ENCODE peak calls at places on chromosomes 16 and 17, in five cellular contexts. Y is CD14-positive monocyte, L is GM10248, X is kidney, S is fibroblast of the aortic adventitia. T is an unnamed sample.

GRCh38 chr17:77601054-77601979 is 357.2 kb upstream of the TNRC6C start:
- DNase-seq in X (peak; percentile 89), S (no peak), Y (no peak), L (no peak), T (peak; percentile 7)

GRCh38 chr17:49450735-49451134 is 36.1 kb upstream of the PHB1 start:
- DNase-seq in L (no peak), X (no peak), S (peak; percentile 4), Y (no peak), T (no peak)

GRCh38 chr17:5651348-5651747 is 67.0 kb upstream of the NLRP1 start:
- DNase-seq in Y (no peak), S (no peak), L (no peak), X (no peak), T (no peak)

GRCh38 chr16:75197522-75198134 is 9.3 kb downstream of the CTRB2 start:
- DNase-seq in Y (no peak), L (no peak), X (no peak), S (no peak), T (no peak)

GRCh38 chr17:3668279-3669084 is at the start of the genes EMC6 and TAX1BP3:
- DNase-seq in S (peak; percentile 98), X (peak; percentile 100), L (peak; percentile 100), Y (peak; percentile 98), T (peak; percentile 100)

GRCh38 chr17:14211778-14212177 is 24.9 kb downstream of the CDRT15 start:
- DNase-seq in X (peak; percentile 76), Y (no peak), S (no peak), L (peak; percentile 47), T (peak; percentile 55)

GRCh38 chr16:30698816-30699614 is at the start of gene SRCAP:
- DNase-seq in S (peak; percentile 72), X (peak; percentile 96), Y (peak; percentile 84), L (peak; percentile 92), T (peak; percentile 74)

GRCh38 chr17:79977711-79978544 is 57.7 kb downstream of the TBC1D16 start:
- DNase-seq in L (no peak), S (no peak), X (peak; percentile 82), Y (no peak), T (no peak)

GRCh38 chr17:78266771-78267170 is 35.3 kb downstream of the TMEM235 start:
- DNase-seq in X (no peak), L (no peak), Y (no peak), S (no peak), T (no peak)

GRCh38 chr16:86285421-86285820 is 224.9 kb upstream of the FOXF1 start:
- DNase-seq in X (no peak), S (no peak), L (no peak), Y (no peak), T (no peak)

GRCh38 chr17:8057691-8058114 is 18.8 kb downstream of the ALOX15B start:
- DNase-seq in S (peak; percentile 84), Y (no peak), L (peak; percentile 79), X (peak; percentile 49), T (peak; percentile 31)

GRCh38 chr16:17149904-17150483 is 320.8 kb downstream of the XYLT1 start:
- DNase-seq in X (no peak), Y (no peak), S (peak; percentile 5), L (no peak), T (no peak)

GRCh38 chr17:82489117-82489516 is 30.4 kb upstream of the FOXK2 start:
- DNase-seq in S (peak; percentile 77), L (no peak), Y (no peak), X (no peak), T (no peak)

GRCh38 chr17:21376835-21377690 is 906 bp downstream of the KCNJ12 start:
- DNase-seq in L (no peak), X (no peak), Y (no peak), S (peak; percentile 50), T (no peak)

GRCh38 chr17:40362696-40363479 is 1.6 kb downstream of the GJD3 start:
- DNase-seq in X (peak; percentile 93), Y (peak; percentile 84), L (peak; percentile 92), S (peak; percentile 61), T (peak; percentile 61)

GRCh38 chr16:69276143-69277115 is 34.7 kb upstream of the VPS4A start:
- DNase-seq in X (no peak), Y (no peak), L (no peak), S (peak; percentile 98), T (no peak)

GRCh38 chr16:24015923-24016322 is 180.1 kb downstream of the PRKCB start:
- DNase-seq in X (no peak), S (no peak), Y (no peak), L (no peak), T (no peak)

GRCh38 chr17:37609170-37610040 is at the start of gene SYNRG:
- DNase-seq in X (peak; percentile 98), S (peak; percentile 95), L (peak; percentile 100), Y (peak; percentile 94), T (peak; percentile 98)
- TF ChIP-seq CTCF in X (peak; percentile 55), S (peak; percentile 51), L (peak; percentile 31), Y (peak; percentile 23), T (peak; percentile 53)

GRCh38 chr16:8533509-8533908 is 56.8 kb downstream of the TMEM114 start:
- DNase-seq in S (no peak), Y (no peak), L (no peak), X (no peak), T (no peak)

GRCh38 chr16:8543258-8543657 is 47.1 kb downstream of the TMEM114 start:
- DNase-seq in X (no peak), Y (no peak), S (no peak), L (no peak), T (no peak)

GRCh38 chr16:8541868-8542267 is 48.4 kb downstream of the TMEM114 start:
- DNase-seq in L (no peak), X (no peak), Y (no peak), S (no peak), T (no peak)

GRCh38 chr16:8537691-8538342 is 52.5 kb downstream of the TMEM114 start:
- DNase-seq in L (no peak), X (no peak), Y (no peak), S (no peak), T (no peak)
- TF ChIP-seq CTCF in L (no peak), X (no peak), Y (no peak), S (no peak), T (no peak)

DNA sequence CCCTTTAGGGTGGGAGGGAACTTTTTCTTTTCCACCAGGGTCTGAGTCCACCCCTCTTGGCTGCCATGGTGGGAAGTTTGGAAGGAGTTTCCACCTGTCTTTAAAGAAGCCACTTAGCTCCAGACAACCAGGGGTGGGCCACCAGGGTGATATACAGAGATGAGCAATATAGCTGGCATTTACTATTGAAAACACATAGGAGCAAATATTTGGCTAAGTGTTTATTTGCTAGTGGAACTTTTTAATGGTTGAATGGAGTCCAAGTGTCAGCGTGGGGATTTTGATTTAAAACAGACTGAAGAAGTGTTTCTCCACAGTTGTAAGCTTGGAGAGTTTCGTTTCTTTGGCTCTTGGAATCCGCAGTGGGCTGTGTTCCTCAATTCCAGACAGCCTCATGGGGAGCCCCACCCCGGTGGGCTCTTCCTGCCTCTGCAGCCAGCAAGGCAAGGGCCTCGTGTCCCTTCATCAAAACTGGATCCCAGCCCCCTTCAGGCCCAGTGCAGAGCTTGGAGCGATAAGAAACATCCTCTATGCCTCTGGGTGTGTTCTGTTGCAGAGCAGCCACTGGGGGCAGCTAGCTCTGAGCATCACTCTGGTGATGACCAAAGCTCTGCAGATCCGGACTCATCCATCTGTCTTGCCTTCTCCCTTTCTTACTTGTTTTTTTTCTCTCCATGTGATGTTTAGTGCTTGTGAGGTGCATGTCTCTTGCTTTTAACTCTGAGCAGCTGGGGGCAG is 36.1 kb downstream of the NOG start:
- DNase-seq in X (no peak), S (peak; percentile 3), Y (no peak), L (no peak), T (no peak)
- TF ChIP-seq CTCF in X (no peak), S (peak; percentile 26), Y (peak; percentile 15), L (no peak), T (no peak)

GRCh38 chr16:25788637-25789036 is 96.9 kb downstream of the HS3ST4 start:
- DNase-seq in S (no peak), L (no peak), Y (no peak), X (no peak), T (no peak)
- TF ChIP-seq CTCF in S (no peak), L (no peak), Y (no peak), X (no peak), T (no peak)

GRCh38 chr17:39170051-39170450 is 4.1 kb upstream of the ARL5C start:
- DNase-seq in Y (no peak), X (no peak), S (no peak), L (no peak), T (no peak)
- TF ChIP-seq CTCF in Y (no peak), X (no peak), S (no peak), L (no peak), T (no peak)

GRCh38 chr17:7014995-7015586 is 2.7 kb downstream of the RNASEK start:
- DNase-seq in Y (peak; percentile 72), X (no peak), L (peak; percentile 52), S (peak; percentile 61), T (peak; percentile 81)
- TF ChIP-seq CTCF in Y (peak; percentile 72), X (no peak), L (no peak), S (no peak), T (peak; percentile 40)

GRCh38 chr17:61385869-61386245 is 13.8 kb upstream of the TBX2 start:
- DNase-seq in X (no peak), S (no peak), Y (no peak), L (no peak), T (no peak)
- TF ChIP-seq CTCF in X (no peak), S (no peak), Y (no peak), L (no peak), T (no peak)

T was measured in natural killer cell.